ENCODE peak calls at places on chromosomes 4 and X, in five cellular contexts. F is H1, U is neuronal stem cell, L is H9, I is trophoblast cell. G is an unnamed sample.

GRCh38 chrX:25012793-25013592 is 2.8 kb downstream of the ARX start:
- DNase-seq in F (no peak), U (no peak), I (peak; percentile 43), L (peak; percentile 74), G (no peak)

GRCh38 chr4:85555210-85555609 is 80.3 kb downstream of the ARHGAP24 start:
- DNase-seq in F (no peak), I (no peak), L (no peak), U (no peak), G (no peak)

GRCh38 chr4:84492290-84492689 is 6.8 kb downstream of the NKX6-1 start:
- DNase-seq in L (peak; percentile 48), U (no peak), F (no peak), I (no peak), G (no peak)

GRCh38 chr4:87224036-87224923 is 3.9 kb upstream of the KLHL8 start:
- DNase-seq in F (no peak), I (peak; percentile 28), U (no peak), L (no peak), G (no peak)

GRCh38 chr4:2800691-2801596 is 8.1 kb downstream of the SH3BP2 start:
- DNase-seq in U (peak; percentile 57), F (no peak), L (peak; percentile 79), I (peak; percentile 44), G (peak; percentile 90)

GRCh38 chr4:55817691-55818090 is 1.9 kb upstream of the EXOC1L start:
- DNase-seq in L (no peak), F (no peak), U (no peak), I (no peak), G (no peak)

GRCh38 chrX:57156397-57157049 is 19.3 kb upstream of the SPIN2A start:
- DNase-seq in F (no peak), U (peak; percentile 9), L (peak; percentile 42), I (peak; percentile 44), G (peak; percentile 30)

GRCh38 chr4:84218002-84218401 is 281.1 kb downstream of the NKX6-1 start:
- DNase-seq in U (peak; percentile 14), L (peak; percentile 37), I (no peak), F (peak; percentile 13), G (no peak)

GRCh38 chr4:15396157-15396800 is 31.6 kb upstream of the C1QTNF7 start:
- DNase-seq in U (peak; percentile 38), I (peak; percentile 75), L (peak; percentile 76), F (peak; percentile 9), G (peak; percentile 50)

GRCh38 chrX:48278958-48279357 is 23.8 kb downstream of the SSX1 start:
- DNase-seq in U (no peak), F (no peak), L (peak; percentile 22), I (peak; percentile 6), G (no peak)

DNA sequence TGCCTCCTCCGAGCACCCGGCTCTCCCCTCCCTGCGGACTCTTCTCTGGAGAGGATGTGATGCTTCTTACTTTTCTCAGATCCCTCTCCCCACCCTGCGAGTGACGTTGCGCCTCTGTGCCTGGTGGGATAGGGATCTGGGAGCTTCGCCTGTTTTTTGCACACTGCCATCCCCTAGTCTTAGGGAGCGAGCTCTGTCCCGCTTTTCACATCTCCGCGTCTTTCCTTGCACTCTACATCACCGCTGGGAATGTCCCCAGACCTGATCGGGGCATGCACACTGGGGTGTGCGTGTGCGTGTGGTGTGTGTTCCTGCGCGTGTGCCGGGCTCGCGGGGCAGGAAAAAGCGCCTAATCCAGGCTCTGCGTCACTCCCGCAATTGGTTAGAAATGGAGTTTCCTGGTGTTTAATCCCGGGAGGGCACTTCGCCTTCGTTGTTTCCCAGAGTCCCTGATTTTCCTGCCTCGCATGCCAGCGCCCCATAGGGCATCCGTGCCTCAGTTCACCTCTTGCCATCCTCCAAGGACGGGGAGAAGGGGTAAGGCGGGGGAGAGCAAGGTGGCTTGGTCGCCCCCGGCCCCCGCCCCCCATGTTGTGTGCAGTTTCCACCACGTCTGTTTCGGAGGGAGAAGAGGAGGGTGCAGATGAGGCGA is 909 bp upstream of the TBC1D1 start:
- DNase-seq in U (peak; percentile 20), L (peak; percentile 49), F (no peak), I (peak; percentile 31), G (peak; percentile 35)
- H2BK12ac ChIP-seq in U (no peak overlapping the region), L (no peak overlapping the region), F (peak overlapping the region; percentile 69), I (no peak overlapping the region), G (no peak overlapping the region)

GRCh38 chr4:8820178-8821102 is 51.2 kb downstream of the HMX1 start:
- DNase-seq in F (no peak), U (no peak), I (no peak), L (peak; percentile 24), G (no peak)

GRCh38 chr4:8819019-8819418 is 52.6 kb downstream of the HMX1 start:
- DNase-seq in I (no peak), U (no peak), F (no peak), L (no peak), G (no peak)

GRCh38 chr4:8818063-8818881 is 53.4 kb downstream of the HMX1 start:
- DNase-seq in L (peak; percentile 20), I (no peak), U (no peak), F (no peak), G (no peak)

GRCh38 chr4:8819421-8820177 is 52.0 kb downstream of the HMX1 start:
- DNase-seq in U (no peak), F (no peak), I (no peak), L (peak; percentile 29), G (no peak)

DNA sequence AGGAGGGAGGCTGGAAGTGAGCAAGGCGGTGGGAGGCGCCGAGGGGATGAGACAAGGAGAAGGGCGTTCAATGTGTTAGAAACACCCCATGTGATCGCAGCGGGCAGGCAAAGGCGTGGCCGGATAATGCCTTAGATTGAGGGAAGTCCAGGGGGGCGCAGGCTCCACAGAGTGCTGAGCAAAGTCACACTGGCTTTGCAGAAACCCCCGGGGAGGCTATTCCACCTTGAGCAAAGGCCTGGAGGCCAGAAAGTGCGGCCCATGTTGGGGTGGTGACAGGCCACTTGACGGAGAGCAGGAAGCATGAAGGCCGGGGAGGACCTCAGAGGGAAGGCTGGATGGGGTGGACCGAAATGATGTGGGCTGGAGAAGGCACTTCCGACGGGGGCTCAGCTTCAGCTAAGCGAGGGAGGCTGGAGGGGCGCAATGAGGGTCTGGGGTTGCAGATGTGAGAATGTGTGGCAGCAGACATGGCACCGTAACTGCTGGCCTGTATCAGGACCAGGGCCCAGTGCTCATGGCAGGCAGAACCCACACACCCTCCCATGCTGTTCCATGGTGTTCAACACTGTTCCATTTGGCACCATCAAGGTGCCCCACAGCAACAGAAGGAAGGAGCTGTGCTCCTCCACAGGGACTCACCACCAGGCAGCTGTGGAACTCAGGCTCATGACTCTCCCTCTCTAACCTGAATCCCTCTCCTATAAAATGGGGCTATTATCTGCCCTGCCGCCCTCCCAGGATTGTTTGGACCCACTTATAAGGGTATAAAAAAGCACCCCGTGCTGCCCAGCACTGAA is 50.3 kb downstream of the HMX1 start:
- DNase-seq in L (no peak), I (no peak), F (no peak), U (no peak), G (no peak)
- H2BK12ac ChIP-seq in L (no peak overlapping the region), I (no peak overlapping the region), F (no peak overlapping the region), U (peak overlapping the region; percentile 16), G (no peak overlapping the region)

GRCh38 chrX:123184199-123184857 is at the start of gene GRIA3:
- DNase-seq in F (no peak), U (peak; percentile 17), L (peak; percentile 35), I (no peak), G (peak; percentile 24)
- H2BK12ac ChIP-seq in F (peak within 1 kb of the TSS; percentile 50), U (no peak within 1 kb of the TSS), L (no peak within 1 kb of the TSS), I (no peak within 1 kb of the TSS), G (no peak within 1 kb of the TSS)

DNA sequence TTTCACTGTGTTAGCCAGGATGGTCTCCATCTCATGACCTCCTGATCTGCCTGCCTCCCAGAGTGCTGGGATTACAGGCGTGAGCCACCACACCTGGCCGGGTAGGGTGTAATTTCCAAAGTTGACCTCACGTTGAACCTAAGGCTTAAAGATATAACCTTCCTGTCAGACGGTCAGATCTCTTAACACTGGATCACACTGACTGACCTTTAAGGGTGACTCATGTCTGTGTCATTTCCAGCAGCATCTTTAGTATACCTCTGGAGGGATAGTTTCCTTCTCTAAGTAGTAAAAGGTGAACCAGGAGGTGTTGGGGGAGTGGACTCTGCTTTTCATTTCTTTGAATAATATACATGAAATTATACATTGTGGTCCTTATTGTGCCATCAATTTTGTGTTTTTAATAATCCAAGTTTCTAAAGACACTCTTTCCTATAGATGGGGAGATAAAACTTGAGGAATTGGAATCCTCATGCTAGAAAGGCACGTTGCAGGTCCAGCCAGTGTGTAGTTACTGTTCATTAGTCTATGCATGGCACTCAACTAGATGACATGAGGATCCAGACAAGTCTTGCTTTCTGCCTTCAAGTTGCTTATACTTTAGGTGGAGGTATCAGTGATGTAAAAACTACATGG is 45.7 kb downstream of the ARHGAP10 start:
- DNase-seq in F (no peak), L (no peak), I (peak; percentile 83), U (no peak), G (peak; percentile 56)
- H2BK12ac ChIP-seq in F (no peak overlapping the region), L (no peak overlapping the region), I (no peak overlapping the region), U (no peak overlapping the region), G (no peak overlapping the region)

GRCh38 chr4:80362578-80363181 is 27.1 kb downstream of the CFAP299 start:
- DNase-seq in U (peak; percentile 41), L (peak; percentile 65), I (peak; percentile 60), F (no peak), G (peak; percentile 35)

GRCh38 chr4:80365928-80366327 is 30.4 kb downstream of the CFAP299 start:
- DNase-seq in L (peak; percentile 62), I (peak; percentile 77), F (no peak), U (peak; percentile 21), G (peak; percentile 59)

GRCh38 chr4:80361329-80361900 is 25.9 kb downstream of the CFAP299 start:
- DNase-seq in L (no peak), I (peak; percentile 49), F (no peak), U (no peak), G (peak; percentile 36)

GRCh38 chr4:80360102-80360501 is 24.6 kb downstream of the CFAP299 start:
- DNase-seq in F (no peak), I (no peak), L (peak; percentile 34), U (no peak), G (no peak)

DNA sequence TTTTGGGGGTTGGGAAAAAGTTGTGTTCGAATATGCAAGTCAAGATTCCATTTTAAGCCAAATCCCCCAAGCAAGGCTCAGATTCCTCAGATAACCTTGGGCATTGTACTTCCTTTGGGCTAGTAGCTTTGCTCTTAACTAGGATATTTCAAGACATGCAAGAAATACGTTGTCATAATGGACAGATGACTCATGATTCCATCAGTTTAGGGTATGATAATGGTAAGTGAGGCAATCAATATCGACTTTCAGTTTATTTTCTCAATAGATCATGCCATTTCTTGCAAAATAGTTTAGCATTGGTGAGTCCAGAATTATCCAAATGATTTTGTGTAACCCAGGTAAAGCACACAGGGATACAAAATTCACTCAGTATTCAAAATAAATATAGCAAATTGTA is 25.4 kb downstream of the CFAP299 start:
- DNase-seq in I (no peak), U (no peak), L (no peak), F (no peak), G (no peak)
- H2BK12ac ChIP-seq in I (no peak overlapping the region), U (no peak overlapping the region), L (no peak overlapping the region), F (no peak overlapping the region), G (no peak overlapping the region)